ENCODE peak calls at places on chromosomes 6 and 20, in eight cellular contexts. One of them, this sample, is unnamed.

GRCh38 chr6:133746417-133746770 is 142.5 kb upstream of the TCF21 start:
- DNase-seq in glutamatergic neuron: no peak
- DNase-seq in astrocyte: no peak
- DNase-seq in amniotic stem cell: no peak
- DNase-seq in HTR-8/SVneo: no peak
- DNase-seq in HuH-7: no peak
- DNase-seq in fibroblast of gingiva: no peak
- DNase-seq in RKO: no peak
- DNase-seq in this sample: no peak

GRCh38 chr20:24787621-24788020 is 161.4 kb upstream of the CST7 start:
- DNase-seq in glutamatergic neuron: no peak
- DNase-seq in astrocyte: no peak
- DNase-seq in amniotic stem cell: no peak
- DNase-seq in HTR-8/SVneo: no peak
- DNase-seq in HuH-7: no peak
- DNase-seq in fibroblast of gingiva: no peak
- DNase-seq in RKO: no peak
- DNase-seq in this sample: no peak

GRCh38 chr6:55047433-55048044 is 126.8 kb upstream of the HCRTR2 start:
- DNase-seq in glutamatergic neuron: no peak
- DNase-seq in astrocyte: no peak
- DNase-seq in amniotic stem cell: no peak
- DNase-seq in HTR-8/SVneo: no peak
- DNase-seq in HuH-7: no peak
- DNase-seq in fibroblast of gingiva: no peak
- DNase-seq in RKO: no peak
- DNase-seq in this sample: peak; percentile 91

GRCh38 chr20:50009521-50010454 is 27.0 kb downstream of the SNAI1 start:
- DNase-seq in glutamatergic neuron: peak; percentile 26
- DNase-seq in astrocyte: no peak
- DNase-seq in amniotic stem cell: no peak
- DNase-seq in HTR-8/SVneo: no peak
- DNase-seq in HuH-7: no peak
- DNase-seq in fibroblast of gingiva: peak; percentile 29
- DNase-seq in RKO: no peak
- DNase-seq in this sample: no peak

GRCh38 chr20:1853472-1853871 is 41.7 kb upstream of the SIRPA start:
- DNase-seq in glutamatergic neuron: no peak
- DNase-seq in astrocyte: no peak
- DNase-seq in amniotic stem cell: no peak
- DNase-seq in HTR-8/SVneo: no peak
- DNase-seq in HuH-7: no peak
- DNase-seq in fibroblast of gingiva: no peak
- DNase-seq in RKO: no peak
- DNase-seq in this sample: no peak

GRCh38 chr6:30074331-30075093 is 1.1 kb downstream of the RNF39 start:
- DNase-seq in glutamatergic neuron: peak; percentile 28
- DNase-seq in astrocyte: no peak
- DNase-seq in amniotic stem cell: no peak
- DNase-seq in HTR-8/SVneo: no peak
- DNase-seq in HuH-7: no peak
- DNase-seq in fibroblast of gingiva: no peak
- DNase-seq in RKO: no peak
- DNase-seq in this sample: no peak

GRCh38 chr6:11711644-11711993 is 67.0 kb downstream of the ADTRP start:
- DNase-seq in glutamatergic neuron: no peak
- DNase-seq in astrocyte: no peak
- DNase-seq in amniotic stem cell: no peak
- DNase-seq in HTR-8/SVneo: no peak
- DNase-seq in HuH-7: no peak
- DNase-seq in fibroblast of gingiva: no peak
- DNase-seq in RKO: no peak
- DNase-seq in this sample: no peak

GRCh38 chr6:159043986-159044385 is 805 bp downstream of the TAGAP start:
- DNase-seq in glutamatergic neuron: no peak
- DNase-seq in astrocyte: no peak
- DNase-seq in amniotic stem cell: no peak
- DNase-seq in HTR-8/SVneo: no peak
- DNase-seq in HuH-7: no peak
- DNase-seq in fibroblast of gingiva: no peak
- DNase-seq in RKO: no peak
- DNase-seq in this sample: no peak

GRCh38 chr6:131258816-131259476 is 123.7 kb downstream of the AKAP7 start:
- DNase-seq in glutamatergic neuron: no peak
- DNase-seq in astrocyte: peak; percentile 56
- DNase-seq in amniotic stem cell: no peak
- DNase-seq in HTR-8/SVneo: no peak
- DNase-seq in HuH-7: no peak
- DNase-seq in fibroblast of gingiva: no peak
- DNase-seq in RKO: no peak
- DNase-seq in this sample: no peak

GRCh38 chr6:79463721-79464120 is 73.5 kb downstream of the LCA5 start:
- DNase-seq in glutamatergic neuron: no peak
- DNase-seq in astrocyte: no peak
- DNase-seq in amniotic stem cell: no peak
- DNase-seq in HTR-8/SVneo: no peak
- DNase-seq in HuH-7: peak; percentile 10
- DNase-seq in fibroblast of gingiva: no peak
- DNase-seq in RKO: no peak
- DNase-seq in this sample: no peak

This sample was measured in Kasumi-1.